ENCODE peak calls at places on chromosome 20, in four cellular contexts. W is right lobe of liver, Q is non-pigmented ciliary epithelial cell, D is AG09309. U is an unnamed sample.

GRCh38 chr20:33713865-33714367 is 6.2 kb downstream of the PXMP4 start:
- DNase-seq in Q (no peak), D (no peak), W (no peak), U (no peak)

GRCh38 chr20:63009044-63009961 is 2.5 kb upstream of the BHLHE23 start:
- DNase-seq in W (peak; percentile 81), Q (peak; percentile 11), D (no peak), U (peak; percentile 29)

GRCh38 chr20:33475381-33476160 is 14.3 kb upstream of the CBFA2T2 start:
- DNase-seq in D (no peak), W (no peak), Q (no peak), U (no peak)

GRCh38 chr20:64254571-64255360 is 782 bp upstream of the PCMTD2 start:
- DNase-seq in W (peak; percentile 51), D (no peak), Q (no peak), U (peak; percentile 8)

GRCh38 chr20:4708856-4709255 is 12.9 kb upstream of the PRND start:
- DNase-seq in D (no peak), Q (no peak), W (no peak), U (no peak)

GRCh38 chr20:4702562-4703280 is 19.0 kb upstream of the PRND start:
- DNase-seq in D (no peak), Q (no peak), W (no peak), U (no peak)

GRCh38 chr20:32972181-32973076 is 31.8 kb downstream of the SUN5 start:
- DNase-seq in D (no peak), W (no peak), Q (no peak), U (peak; percentile 22)

GRCh38 chr20:58448958-58449357 is 59.9 kb downstream of the VAPB start:
- DNase-seq in D (no peak), W (no peak), Q (no peak), U (no peak)

GRCh38 chr20:54295686-54296085 is 87.8 kb downstream of the PFDN4 start:
- DNase-seq in Q (no peak), W (no peak), D (no peak), U (no peak)

U was measured in foreskin melanocyte.